ENCODE peak calls at places on chromosomes 12 and 14, in four cellular contexts. One of them, this sample, is unnamed.
A peak's percentile ranks its signal among the peaks of the same experiment; 100 is the strongest.

GRCh38 chr12:24798335-24798734 is 150.6 kb downstream of the BCAT1 start:
- DNase-seq in neuronal stem cell: no peak
- DNase-seq in H1: no peak
- DNase-seq in IMR-90: no peak
- DNase-seq in this sample: no peak

GRCh38 chr12:32063796-32064195 is 42.9 kb upstream of the BICD1 start:
- DNase-seq in H1: no peak
- DNase-seq in neuronal stem cell: no peak
- DNase-seq in IMR-90: no peak
- DNase-seq in this sample: no peak

GRCh38 chr12:14525964-14526363 is 41.7 kb downstream of the PLBD1 start:
- DNase-seq in neuronal stem cell: no peak
- DNase-seq in IMR-90: no peak
- DNase-seq in H1: no peak
- DNase-seq in this sample: no peak

GRCh38 chr12:6201775-6202292 is 1.6 kb downstream of the CD9 start:
- DNase-seq in H1: no peak
- DNase-seq in neuronal stem cell: no peak
- DNase-seq in IMR-90: no peak
- DNase-seq in this sample: no peak

GRCh38 chr12:124321040-124321481 is 26.2 kb downstream of the RFLNA start:
- DNase-seq in neuronal stem cell: peak; percentile 26
- DNase-seq in IMR-90: peak; percentile 39
- DNase-seq in H1: peak; percentile 33
- DNase-seq in this sample: peak; percentile 57

GRCh38 chr12:32344047-32344446 is 55.3 kb upstream of the FGD4 start:
- DNase-seq in H1: no peak
- DNase-seq in neuronal stem cell: no peak
- DNase-seq in IMR-90: no peak
- DNase-seq in this sample: peak; percentile 56

GRCh38 chr12:80321653-80322052 is 122.4 kb upstream of the PTPRQ start:
- DNase-seq in IMR-90: peak; percentile 15
- DNase-seq in H1: no peak
- DNase-seq in neuronal stem cell: no peak
- DNase-seq in this sample: peak; percentile 76

GRCh38 chr12:6052206-6052939 is 72.1 kb downstream of the VWF start:
- DNase-seq in IMR-90: no peak
- DNase-seq in H1: no peak
- DNase-seq in neuronal stem cell: no peak
- DNase-seq in this sample: no peak

GRCh38 chr12:48890657-48891418 is 25.2 kb upstream of the RND1 start:
- DNase-seq in H1: peak; percentile 51
- DNase-seq in IMR-90: peak; percentile 62
- DNase-seq in neuronal stem cell: peak; percentile 79
- DNase-seq in this sample: peak; percentile 90

GRCh38 chr12:45887544-45887943 is 102.8 kb downstream of the SCAF11 start:
- DNase-seq in H1: no peak
- DNase-seq in IMR-90: no peak
- DNase-seq in neuronal stem cell: no peak
- DNase-seq in this sample: peak; percentile 54

GRCh38 chr12:52125499-52125900 is 46.0 kb downstream of the SMIM41 start:
- DNase-seq in neuronal stem cell: no peak
- DNase-seq in H1: no peak
- DNase-seq in IMR-90: no peak
- DNase-seq in this sample: no peak

GRCh38 chr14:69959136-69959535 is 79.9 kb downstream of the SMOC1 start:
- DNase-seq in H1: no peak
- DNase-seq in IMR-90: no peak
- DNase-seq in neuronal stem cell: no peak
- DNase-seq in this sample: no peak

GRCh38 chr12:3295648-3296408 is 195.2 kb upstream of the PRMT8 start:
- DNase-seq in neuronal stem cell: no peak
- DNase-seq in H1: no peak
- DNase-seq in IMR-90: peak; percentile 30
- DNase-seq in this sample: no peak

GRCh38 chr14:25607095-25607657 is 557.2 kb upstream of the STXBP6 start:
- DNase-seq in H1: no peak
- DNase-seq in neuronal stem cell: no peak
- DNase-seq in IMR-90: no peak
- DNase-seq in this sample: peak; percentile 17

GRCh38 chr14:55731881-55732498 is 152.0 kb downstream of the KTN1 start:
- DNase-seq in IMR-90: peak; percentile 24
- DNase-seq in H1: no peak
- DNase-seq in neuronal stem cell: peak; percentile 43
- DNase-seq in this sample: peak; percentile 43

GRCh38 chr12:64124511-64125197 is 97.4 kb downstream of the KICS2 start:
- DNase-seq in H1: no peak
- DNase-seq in IMR-90: peak; percentile 55
- DNase-seq in neuronal stem cell: no peak
- DNase-seq in this sample: no peak

GRCh38 chr12:51863921-51864700 is 15.6 kb upstream of the FIGNL2 start:
- DNase-seq in H1: no peak
- DNase-seq in neuronal stem cell: peak; percentile 79
- DNase-seq in IMR-90: no peak
- DNase-seq in this sample: peak; percentile 89

GRCh38 chr14:48575772-48576171 is 900.4 kb upstream of the MDGA2 start:
- DNase-seq in neuronal stem cell: no peak
- DNase-seq in IMR-90: no peak
- DNase-seq in H1: no peak
- DNase-seq in this sample: no peak

GRCh38 chr14:54562334-54562733 is 4.6 kb upstream of the SAMD4A start:
- DNase-seq in neuronal stem cell: no peak
- DNase-seq in IMR-90: peak; percentile 57
- DNase-seq in H1: no peak
- DNase-seq in this sample: no peak

GRCh38 chr12:42130670-42131402 is 13.8 kb downstream of the GXYLT1 start:
- DNase-seq in neuronal stem cell: no peak
- DNase-seq in H1: no peak
- DNase-seq in IMR-90: peak; percentile 64
- DNase-seq in this sample: peak; percentile 4

GRCh38 chr14:81449114-81449513 is 49.0 kb upstream of the STON2 start:
- DNase-seq in neuronal stem cell: no peak
- DNase-seq in IMR-90: no peak
- DNase-seq in H1: no peak
- DNase-seq in this sample: no peak

GRCh38 chr12:25151476-25151875 is 43.5 kb downstream of the DNAI7 start:
- DNase-seq in H1: no peak
- DNase-seq in neuronal stem cell: no peak
- DNase-seq in IMR-90: peak; percentile 100
- DNase-seq in this sample: peak; percentile 67

GRCh38 chr12:88225776-88226175 is 83.7 kb downstream of the TMTC3 start:
- DNase-seq in neuronal stem cell: no peak
- DNase-seq in IMR-90: no peak
- DNase-seq in H1: no peak
- DNase-seq in this sample: no peak

GRCh38 chr14:101071493-101071891 is 168.0 kb upstream of the RTL1 start:
- DNase-seq in neuronal stem cell: no peak
- DNase-seq in IMR-90: no peak
- DNase-seq in H1: no peak
- DNase-seq in this sample: no peak

GRCh38 chr12:88036368-88036965 is 7.3 kb upstream of the C12orf50 start:
- DNase-seq in neuronal stem cell: no peak
- DNase-seq in IMR-90: peak; percentile 59
- DNase-seq in H1: no peak
- DNase-seq in this sample: no peak

GRCh38 chr12:123957191-123957590 is 15.4 kb downstream of the CCDC92 start:
- DNase-seq in IMR-90: no peak
- DNase-seq in neuronal stem cell: no peak
- DNase-seq in H1: no peak
- DNase-seq in this sample: no peak

GRCh38 chr12:23084236-23084995 is 459.4 kb downstream of the ETNK1 start:
- DNase-seq in IMR-90: peak; percentile 95
- DNase-seq in neuronal stem cell: no peak
- DNase-seq in H1: no peak
- DNase-seq in this sample: no peak

GRCh38 chr12:14780851-14781250 is 22.4 kb downstream of the WBP11 start:
- DNase-seq in H1: no peak
- DNase-seq in neuronal stem cell: no peak
- DNase-seq in IMR-90: no peak
- DNase-seq in this sample: no peak

GRCh38 chr12:89339531-89339930 is 12.8 kb downstream of the DUSP6 start:
- DNase-seq in IMR-90: no peak
- DNase-seq in H1: no peak
- DNase-seq in neuronal stem cell: no peak
- DNase-seq in this sample: no peak

GRCh38 chr12:71469235-71469873 is 29.8 kb downstream of the LGR5 start:
- DNase-seq in neuronal stem cell: peak; percentile 50
- DNase-seq in H1: no peak
- DNase-seq in IMR-90: peak; percentile 69
- DNase-seq in this sample: peak; percentile 70

GRCh38 chr14:41925409-41925808 is 318.7 kb downstream of the LRFN5 start:
- DNase-seq in IMR-90: peak; percentile 1
- DNase-seq in H1: no peak
- DNase-seq in neuronal stem cell: peak; percentile 12
- DNase-seq in this sample: peak; percentile 37

GRCh38 chr12:62438098-62438692 is 28.4 kb upstream of the MON2 start:
- DNase-seq in neuronal stem cell: peak; percentile 62
- DNase-seq in H1: no peak
- DNase-seq in IMR-90: peak; percentile 53
- DNase-seq in this sample: peak; percentile 59

GRCh38 chr14:90455100-90455571 is 58.3 kb downstream of the CALM1 start:
- DNase-seq in neuronal stem cell: peak; percentile 18
- DNase-seq in H1: no peak
- DNase-seq in IMR-90: no peak
- DNase-seq in this sample: no peak

DNA sequence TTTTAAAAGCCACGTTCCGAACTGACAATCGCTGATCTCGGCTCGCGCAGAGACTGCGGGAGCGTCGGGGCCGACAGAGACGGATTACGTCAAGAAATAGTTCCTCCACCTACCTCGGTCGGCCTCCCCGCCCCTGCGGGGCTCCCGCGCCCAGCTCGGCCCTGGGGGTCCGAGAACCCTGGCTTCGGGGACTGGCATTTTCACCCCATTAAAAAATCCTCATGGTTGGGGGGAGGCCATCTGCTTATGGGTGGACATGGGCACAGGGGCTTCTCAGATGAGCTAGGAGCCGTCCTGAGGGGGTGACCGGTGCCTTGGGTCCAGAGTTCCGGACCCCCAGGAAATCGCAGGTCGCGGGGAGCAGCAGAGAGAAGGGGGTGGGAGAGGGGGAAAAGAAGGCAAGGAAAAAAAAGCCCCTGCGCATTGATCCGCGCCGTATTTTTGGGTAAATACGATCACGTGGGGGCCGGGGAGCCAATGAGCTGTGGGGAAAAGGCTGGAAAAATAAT is 311 bp upstream of the HOXC9 start:
- DNase-seq in neuronal stem cell: no peak
- DNase-seq in IMR-90: peak; percentile 31
- DNase-seq in H1: no peak
- DNase-seq in this sample: no peak
- H3K4me2 ChIP-seq in neuronal stem cell: no peak overlapping the region
- H3K4me2 ChIP-seq in IMR-90: peak overlapping the region; percentile 95
- H3K4me2 ChIP-seq in H1: peak overlapping the region; percentile 43
- H3K4me2 ChIP-seq in this sample: no peak overlapping the region

DNA sequence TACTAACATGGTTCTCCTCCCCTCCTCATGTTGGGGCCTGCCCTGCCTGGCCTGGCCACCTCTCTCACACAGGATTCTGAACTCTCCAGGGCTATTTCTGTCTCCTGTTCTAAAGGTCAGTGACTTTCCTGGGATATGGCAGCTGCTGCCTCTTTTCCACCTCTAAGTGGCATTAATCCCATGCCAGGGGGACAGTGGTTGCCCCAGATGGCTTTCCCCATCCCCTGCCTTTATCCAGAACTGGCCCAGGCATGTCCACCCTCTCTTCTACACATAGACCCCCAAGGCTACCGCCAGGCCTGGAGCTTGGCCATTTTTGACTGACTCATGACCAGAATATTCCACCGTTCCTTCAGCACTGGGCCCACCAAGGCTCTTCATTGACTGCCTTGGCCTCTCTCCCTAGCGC is 90.4 kb downstream of the IRF2BPL start:
- DNase-seq in IMR-90: peak; percentile 39
- DNase-seq in neuronal stem cell: no peak
- DNase-seq in H1: no peak
- DNase-seq in this sample: no peak
- H2AK5ac ChIP-seq in IMR-90: peak overlapping the region; percentile 89
- H2AK5ac ChIP-seq in neuronal stem cell: peak overlapping the region; percentile 40
- H2AK5ac ChIP-seq in H1: no peak overlapping the region
- H2AK5ac ChIP-seq in this sample: no peak overlapping the region

DNA sequence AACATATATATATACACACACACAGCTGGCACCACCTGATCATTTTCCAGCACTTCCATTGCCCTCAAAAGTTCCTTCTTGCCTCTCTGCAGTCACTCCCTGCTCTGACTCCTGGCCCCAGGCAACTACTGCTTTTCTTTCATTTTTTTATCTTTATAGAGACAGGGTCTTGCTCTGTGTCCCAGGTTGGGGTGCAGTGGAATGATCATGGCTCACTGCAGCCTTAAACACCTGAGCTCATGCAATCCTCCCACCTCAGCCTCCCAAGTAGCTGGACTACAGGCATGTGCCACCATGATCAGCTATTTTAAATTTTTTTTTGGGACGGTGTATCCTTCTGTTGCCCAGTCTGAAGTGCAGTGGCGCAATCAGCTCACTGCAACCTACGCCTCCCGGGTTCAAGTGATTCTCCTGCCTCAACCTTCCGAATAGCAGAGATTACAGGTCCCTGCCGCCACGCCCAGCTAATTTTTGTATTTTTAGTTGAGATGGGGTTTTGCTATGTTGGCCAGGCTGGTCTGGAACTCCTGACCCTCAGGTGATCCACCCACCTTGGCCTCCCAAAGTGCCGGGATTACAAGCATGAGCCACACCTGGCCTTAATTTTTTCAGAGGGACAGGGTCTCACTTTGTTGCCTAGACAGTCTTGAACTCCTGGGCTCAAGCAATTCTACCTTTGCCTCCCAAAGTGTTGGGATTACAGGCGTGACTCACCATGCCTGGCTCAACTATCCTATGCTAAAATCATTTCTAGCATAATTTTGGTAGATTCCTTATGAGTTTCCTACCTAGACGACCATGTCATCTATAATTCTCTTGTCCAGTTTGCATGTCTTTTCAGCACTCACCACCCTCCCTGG is 7.8 kb downstream of the HSP90AA1 start:
- DNase-seq in neuronal stem cell: no peak
- DNase-seq in H1: no peak
- DNase-seq in IMR-90: no peak
- DNase-seq in this sample: no peak
- H3K9ac ChIP-seq in neuronal stem cell: no peak overlapping the region
- H3K9ac ChIP-seq in H1: no peak overlapping the region
- H3K9ac ChIP-seq in IMR-90: no peak overlapping the region
- H3K9ac ChIP-seq in this sample: no peak overlapping the region

GRCh38 chr14:88748288-88748687 is 44.5 kb downstream of the EML5 start:
- DNase-seq in H1: no peak
- DNase-seq in IMR-90: peak; percentile 7
- DNase-seq in neuronal stem cell: no peak
- DNase-seq in this sample: no peak
- H3K4me2 ChIP-seq in H1: no peak overlapping the region
- H3K4me2 ChIP-seq in IMR-90: no peak overlapping the region
- H3K4me2 ChIP-seq in neuronal stem cell: no peak overlapping the region
- H3K4me2 ChIP-seq in this sample: no peak overlapping the region

This sample was measured in mesendoderm.